ENCODE peak calls at places on chromosomes 2 and 18, in ten cellular contexts. U is aorta; N is choroid plexus epithelial cell; E is effector memory CD4-positive, alpha-beta T cell; X is HFF-Myc; A is astrocyte of the spinal cord; V is GM12865; H is GM18507; P is H4; F is iris pigment epithelial cell. Z is an unnamed sample.

GRCh38 chr2:17520761-17521160 is 2.5 kb upstream of the RAD51AP2 start:
- DNase-seq in U (no peak), N (peak), E (no peak), X (no peak), A (no peak), V (peak), H (no peak), P (no peak), F (no peak), Z (no peak)

GRCh38 chr2:168434164-168434563 is 21.9 kb upstream of the CERS6 start:
- DNase-seq in U (no peak), N (no peak), E (no peak), X (no peak), A (no peak), V (no peak), H (no peak), P (no peak), F (no peak), Z (no peak)

GRCh38 chr2:47869859-47870258 is 36.4 kb downstream of the FBXO11 start:
- DNase-seq in U (no peak), N (no peak), E (no peak), X (no peak), A (peak), V (no peak), H (no peak), P (no peak), F (peak), Z (no peak)

GRCh38 chr2:133676392-133677130 is 108.3 kb upstream of the NCKAP5 start:
- DNase-seq in U (no peak), N (peak), E (no peak), X (no peak), A (peak), V (no peak), H (no peak), P (no peak), F (peak), Z (peak)

GRCh38 chr2:651961-652373 is 25.2 kb downstream of the TMEM18 start:
- DNase-seq in U (no peak), N (no peak), E (no peak), X (no peak), A (no peak), V (no peak), H (no peak), P (no peak), F (no peak), Z (no peak)

GRCh38 chr2:192197387-192197786 is 2.7 kb upstream of the TMEFF2 start:
- DNase-seq in U (no peak), N (peak), E (no peak), X (no peak), A (peak), V (no peak), H (no peak), P (peak), F (peak), Z (peak)

GRCh38 chr18:42028232-42028832 is 73.3 kb downstream of the PIK3C3 start:
- DNase-seq in U (no peak), N (peak), E (peak), X (no peak), A (peak), V (peak), H (no peak), P (peak), F (peak), Z (peak)

GRCh38 chr18:79926715-79927596 is 24.5 kb downstream of the SLC66A2 start:
- DNase-seq in U (peak), N (peak), E (no peak), X (no peak), A (no peak), V (no peak), H (no peak), P (no peak), F (no peak), Z (peak)

GRCh38 chr2:515728-516127 is 161.5 kb downstream of the TMEM18 start:
- DNase-seq in U (no peak), N (no peak), E (no peak), X (no peak), A (no peak), V (no peak), H (no peak), P (no peak), F (no peak), Z (peak)

GRCh38 chr2:173983414-173983871 is 18.3 kb upstream of the SP3 start:
- DNase-seq in U (no peak), N (peak), E (no peak), X (no peak), A (peak), V (no peak), H (no peak), P (no peak), F (no peak), Z (no peak)

GRCh38 chr2:47016172-47016913 is 100.7 kb upstream of the MCFD2 start:
- DNase-seq in U (no peak), N (peak), E (no peak), X (peak), A (peak), V (no peak), H (no peak), P (peak), F (peak), Z (peak)

GRCh38 chr2:20016346-20016745 is 3.9 kb upstream of the MATN3 start:
- DNase-seq in U (no peak), N (no peak), E (no peak), X (no peak), A (no peak), V (no peak), H (no peak), P (no peak), F (no peak), Z (no peak)

GRCh38 chr2:196182439-196183171 is 11.2 kb upstream of the STK17B start:
- DNase-seq in U (no peak), N (no peak), E (no peak), X (no peak), A (no peak), V (peak), H (no peak), P (no peak), F (no peak), Z (no peak)

GRCh38 chr2:80322958-80323357 is 18.4 kb upstream of the LRRTM1 start:
- DNase-seq in U (no peak), N (no peak), E (no peak), X (no peak), A (no peak), V (no peak), H (no peak), P (no peak), F (no peak), Z (no peak)

GRCh38 chr2:73238976-73239375 is 4.9 kb downstream of the CCT7 start:
- DNase-seq in U (no peak), N (peak), E (no peak), X (no peak), A (no peak), V (no peak), H (no peak), P (no peak), F (no peak), Z (no peak)

GRCh38 chr2:1607971-1608688 is 136.2 kb downstream of the PXDN start:
- DNase-seq in U (no peak), N (no peak), E (no peak), X (no peak), A (no peak), V (no peak), H (no peak), P (no peak), F (no peak), Z (peak)

GRCh38 chr2:105683145-105683544 is 61.6 kb upstream of the NCK2 start:
- DNase-seq in U (no peak), N (no peak), E (no peak), X (no peak), A (no peak), V (no peak), H (no peak), P (no peak), F (no peak), Z (no peak)

GRCh38 chr2:104412384-104412783 is 441.5 kb upstream of the POU3F3 start:
- DNase-seq in U (no peak), N (peak), E (no peak), X (no peak), A (peak), V (peak), H (peak), P (peak), F (no peak), Z (no peak)

GRCh38 chr2:236908456-236909388 is 177.0 kb upstream of the COPS8 start:
- DNase-seq in U (no peak), N (no peak), E (no peak), X (no peak), A (no peak), V (no peak), H (no peak), P (no peak), F (no peak), Z (no peak)

GRCh38 chr2:190545756-190546385 is 11.3 kb upstream of the NEMP2 start:
- DNase-seq in U (no peak), N (peak), E (no peak), X (no peak), A (peak), V (no peak), H (no peak), P (no peak), F (peak), Z (no peak)

GRCh38 chr18:72086421-72086820 is 457.7 kb downstream of the CBLN2 start:
- DNase-seq in U (no peak), N (peak), E (no peak), X (no peak), A (peak), V (peak), H (no peak), P (peak), F (peak), Z (no peak)

GRCh38 chr18:58682429-58683069 is 11.3 kb downstream of the MALT1 start:
- DNase-seq in U (no peak), N (peak), E (no peak), X (peak), A (peak), V (no peak), H (no peak), P (peak), F (peak), Z (peak)

GRCh38 chr2:29223851-29224692 is 108.9 kb downstream of the CLIP4 start:
- DNase-seq in U (no peak), N (peak), E (no peak), X (peak), A (peak), V (no peak), H (no peak), P (peak), F (peak), Z (peak)

GRCh38 chr2:24448811-24449210 is 42.2 kb upstream of the NCOA1 start:
- DNase-seq in U (no peak), N (no peak), E (no peak), X (no peak), A (no peak), V (no peak), H (no peak), P (no peak), F (no peak), Z (no peak)

GRCh38 chr18:79513381-79514081 is 117.8 kb downstream of the NFATC1 start:
- DNase-seq in U (peak), N (no peak), E (no peak), X (no peak), A (no peak), V (no peak), H (no peak), P (no peak), F (no peak), Z (peak)

GRCh38 chr2:169693344-169693743 is 861 bp downstream of the CFAP210 start:
- DNase-seq in U (no peak), N (no peak), E (peak), X (no peak), A (no peak), V (peak), H (no peak), P (no peak), F (no peak), Z (no peak)

GRCh38 chr2:27715318-27716165 is 51.9 kb downstream of the SLC4A1AP start:
- DNase-seq in U (peak), N (peak), E (no peak), X (no peak), A (peak), V (peak), H (no peak), P (no peak), F (no peak), Z (peak)

GRCh38 chr2:224433442-224433841 is 31.5 kb upstream of the FAM124B start:
- DNase-seq in U (no peak), N (no peak), E (no peak), X (no peak), A (no peak), V (no peak), H (no peak), P (no peak), F (no peak), Z (peak)

GRCh38 chr2:235034270-235035135 is 82.7 kb downstream of the SH3BP4 start:
- DNase-seq in U (no peak), N (no peak), E (no peak), X (no peak), A (no peak), V (no peak), H (no peak), P (no peak), F (no peak), Z (no peak)

GRCh38 chr2:10764101-10764785 is 42.8 kb downstream of the ATP6V1C2 start:
- DNase-seq in U (peak), N (no peak), E (no peak), X (no peak), A (no peak), V (no peak), H (no peak), P (no peak), F (no peak), Z (peak)

GRCh38 chr2:217797170-217797569 is 205.6 kb downstream of the TNS1 start:
- DNase-seq in U (no peak), N (no peak), E (no peak), X (no peak), A (no peak), V (no peak), H (no peak), P (no peak), F (no peak), Z (no peak)

GRCh38 chr2:100230754-100231153 is 88.4 kb upstream of the AFF3 start:
- DNase-seq in U (no peak), N (peak), E (no peak), X (no peak), A (peak), V (no peak), H (no peak), P (no peak), F (peak), Z (no peak)

GRCh38 chr18:23816740-23817139 is 127.5 kb downstream of the LAMA3 start:
- DNase-seq in U (no peak), N (no peak), E (no peak), X (no peak), A (no peak), V (no peak), H (no peak), P (no peak), F (no peak), Z (no peak)

GRCh38 chr2:40279001-40279400 is 172.9 kb downstream of the SLC8A1 start:
- DNase-seq in U (no peak), N (peak), E (no peak), X (no peak), A (peak), V (no peak), H (no peak), P (no peak), F (no peak), Z (no peak)

GRCh38 chr18:68791801-68792200 is 6.1 kb upstream of the CCDC102B start:
- DNase-seq in U (no peak), N (peak), E (no peak), X (no peak), A (no peak), V (no peak), H (no peak), P (no peak), F (peak), Z (peak)

GRCh38 chr18:50192903-50193795 is 1.8 kb downstream of the MYO5B start:
- DNase-seq in U (no peak), N (no peak), E (no peak), X (no peak), A (no peak), V (no peak), H (no peak), P (no peak), F (no peak), Z (peak)

Z was measured in osteoblast.